ENCODE peak calls at places on chromosomes 11 and 22, in six cellular contexts. V is stomach, D is neuronal stem cell, E is astrocyte, M is dorsolateral prefrontal cortex, B is lower lobe of right lung. O is an unnamed sample.

GRCh38 chr11:106491751-106492150 is 414.3 kb downstream of the AASDHPPT start:
- DNase-seq in B (no peak), V (no peak), E (no peak), D (no peak), M (no peak), O (no peak)

GRCh38 chr11:65492637-65493366 is 6.0 kb upstream of the MALAT1 start:
- DNase-seq in D (no peak), E (peak; percentile 81), B (peak; percentile 83), V (peak; percentile 85), M (peak; percentile 51), O (peak; percentile 81)

GRCh38 chr11:125593113-125593761 is 585 bp downstream of the STT3A start:
- DNase-seq in V (no peak), D (no peak), B (no peak), M (no peak), E (peak; percentile 37), O (peak; percentile 25)

GRCh38 chr11:126190792-126191191 is 20.7 kb downstream of the RPUSD4 start:
- DNase-seq in B (no peak), E (no peak), V (no peak), D (no peak), M (no peak), O (no peak)

GRCh38 chr11:34358666-34359547 is 1.1 kb upstream of the ABTB2 start:
- DNase-seq in M (peak; percentile 59), E (peak; percentile 39), B (peak; percentile 82), D (peak; percentile 79), V (peak; percentile 67), O (peak; percentile 74)

GRCh38 chr22:19721486-19722172 is 1.7 kb upstream of the GP1BB start:
- DNase-seq in M (no peak), D (no peak), V (no peak), E (no peak), B (no peak), O (no peak)

GRCh38 chr22:45645526-45646414 is 25.9 kb upstream of the ATXN10 start:
- DNase-seq in E (no peak), B (peak; percentile 83), D (peak; percentile 65), V (peak; percentile 82), M (peak; percentile 52), O (peak; percentile 26)

GRCh38 chr11:116037851-116038250 is 533.6 kb upstream of the CADM1 start:
- DNase-seq in E (peak; percentile 20), B (no peak), M (no peak), V (no peak), D (no peak), O (no peak)

GRCh38 chr22:39175127-39176066 is 22.9 kb upstream of the CBX7 start:
- DNase-seq in M (no peak), E (no peak), D (no peak), B (no peak), V (no peak), O (no peak)

GRCh38 chr11:2772544-2773031 is 72.8 kb upstream of the KCNQ1OT1 start:
- DNase-seq in D (no peak), B (peak; percentile 26), M (peak; percentile 1), V (peak; percentile 23), E (peak; percentile 60), O (peak; percentile 39)

GRCh38 chr11:71477637-71478011 is 24.6 kb downstream of the NADSYN1 start:
- DNase-seq in E (no peak), V (no peak), M (no peak), B (no peak), D (peak; percentile 21), O (no peak)

GRCh38 chr22:32836286-32836859 is 34.9 kb downstream of the TIMP3 start:
- DNase-seq in M (no peak), D (no peak), B (no peak), V (no peak), E (no peak), O (no peak)

GRCh38 chr22:40377931-40378330 is 7.5 kb downstream of the SGSM3 start:
- DNase-seq in B (no peak), M (no peak), D (no peak), V (no peak), E (no peak), O (no peak)

GRCh38 chr22:43398246-43398645 is 13.6 kb upstream of the MPPED1 start:
- DNase-seq in V (no peak), E (no peak), B (no peak), D (no peak), M (no peak), O (no peak)

GRCh38 chr11:61851128-61851899 is 23.2 kb downstream of the FADS2 start:
- DNase-seq in D (no peak), B (no peak), V (no peak), M (no peak), E (no peak), O (no peak)

GRCh38 chr11:73217810-73218105 is 323 bp upstream of the P2RY2 start:
- DNase-seq in D (no peak), V (no peak), B (no peak), M (no peak), E (no peak), O (no peak)

GRCh38 chr11:73218106-73218829 is at the start of gene P2RY2:
- DNase-seq in B (peak; percentile 93), M (no peak), V (peak; percentile 85), E (peak; percentile 10), D (peak; percentile 67), O (no peak)

GRCh38 chr11:73216466-73216865 is 1.6 kb upstream of the P2RY2 start:
- DNase-seq in E (no peak), B (no peak), M (no peak), V (no peak), D (no peak), O (no peak)

GRCh38 chr11:73218830-73219215 is 742 bp downstream of the P2RY2 start:
- DNase-seq in D (no peak), B (no peak), V (no peak), E (no peak), M (no peak), O (no peak)

GRCh38 chr11:73217131-73217809 is 811 bp upstream of the P2RY2 start:
- DNase-seq in V (no peak), D (no peak), E (no peak), M (no peak), B (peak; percentile 45), O (no peak)
- H3K27ac ChIP-seq in V (peak overlapping the region; percentile 66), D (no peak overlapping the region), E (no peak overlapping the region), M (no peak overlapping the region), B (peak overlapping the region; percentile 76), O (no peak overlapping the region)

GRCh38 chr22:37499006-37499707 is 13.0 kb upstream of the MFNG start:
- DNase-seq in M (no peak), D (no peak), B (no peak), V (peak; percentile 59), E (no peak), O (no peak)

GRCh38 chr22:37493979-37494378 is 7.8 kb upstream of the MFNG start:
- DNase-seq in E (no peak), M (no peak), B (no peak), V (no peak), D (no peak), O (no peak)

GRCh38 chr22:37499789-37500188 is 13.6 kb upstream of the MFNG start:
- DNase-seq in B (no peak), D (no peak), E (no peak), M (no peak), V (no peak), O (no peak)

GRCh38 chr22:37498289-37498909 is 12.2 kb upstream of the MFNG start:
- DNase-seq in E (no peak), D (peak; percentile 48), V (peak; percentile 71), B (no peak), M (no peak), O (no peak)

GRCh38 chr22:37496651-37497599 is 10.7 kb upstream of the MFNG start:
- DNase-seq in M (no peak), V (no peak), B (no peak), E (peak; percentile 97), D (no peak), O (peak; percentile 76)
- H3K4me3 ChIP-seq in M (no peak overlapping the region), V (no peak overlapping the region), B (no peak overlapping the region), E (no peak overlapping the region), D (no peak overlapping the region), O (no peak overlapping the region)

GRCh38 chr11:76208829-76209670 is 2.7 kb upstream of the WNT11 start:
- DNase-seq in E (no peak), D (peak; percentile 79), V (peak; percentile 69), B (peak; percentile 85), M (no peak), O (peak; percentile 15)

GRCh38 chr11:76212086-76213035 is 6.1 kb upstream of the WNT11 start:
- DNase-seq in B (peak; percentile 19), M (no peak), D (no peak), V (no peak), E (no peak), O (no peak)

GRCh38 chr11:76209956-76210885 is 3.9 kb upstream of the WNT11 start:
- DNase-seq in B (peak; percentile 78), V (peak; percentile 50), E (peak; percentile 66), M (peak; percentile 48), D (peak; percentile 51), O (peak; percentile 26)

GRCh38 chr11:76209671-76209955 is 3.3 kb upstream of the WNT11 start:
- DNase-seq in B (no peak), M (no peak), D (no peak), E (no peak), V (no peak), O (no peak)

GRCh38 chr11:76210920-76211851 is 4.9 kb upstream of the WNT11 start:
- DNase-seq in D (no peak), B (peak; percentile 36), E (no peak), M (no peak), V (no peak), O (no peak)
- H3K27me3 ChIP-seq in D (peaks cover 87% of the 10 kb centered on the region), B (peaks cover 41% of the 10 kb centered on the region), E (peaks cover 39% of the 10 kb centered on the region), M (peaks cover 9% of the 10 kb centered on the region), V (peaks cover 52% of the 10 kb centered on the region), O (peaks cover 51% of the 10 kb centered on the region)

GRCh38 chr22:30314918-30315317 is 11.8 kb downstream of the TBC1D10A start:
- DNase-seq in D (no peak), V (no peak), M (no peak), B (no peak), E (peak; percentile 32), O (no peak)
- H3K27ac ChIP-seq in D (no peak overlapping the region), V (peak overlapping the region; percentile 37), M (no peak overlapping the region), B (peak overlapping the region; percentile 24), E (no peak overlapping the region), O (no peak overlapping the region)

GRCh38 chr11:59560290-59560701 is 49.0 kb downstream of the OR4D9 start:
- DNase-seq in V (peak; percentile 65), M (peak; percentile 66), B (no peak), E (peak; percentile 66), D (peak; percentile 91), O (peak; percentile 84)

GRCh38 chr11:59562292-59562691 is 51.0 kb downstream of the OR4D9 start:
- DNase-seq in E (no peak), M (no peak), D (no peak), B (no peak), V (no peak), O (no peak)

GRCh38 chr11:59557940-59558643 is 46.8 kb downstream of the OR4D9 start:
- DNase-seq in B (no peak), V (no peak), M (no peak), E (no peak), D (no peak), O (no peak)

GRCh38 chr11:59560702-59561469 is 49.5 kb downstream of the OR4D9 start:
- DNase-seq in M (peak; percentile 76), V (peak; percentile 86), E (peak; percentile 72), B (peak; percentile 89), D (peak; percentile 74), O (peak; percentile 83)

GRCh38 chr11:59559886-59560285 is 48.5 kb downstream of the OR4D9 start:
- DNase-seq in V (no peak), D (no peak), M (no peak), E (no peak), B (no peak), O (no peak)
- H3K4me3 ChIP-seq in V (peak overlapping the region; percentile 82), D (no peak overlapping the region), M (peak overlapping the region; percentile 85), E (peak overlapping the region; percentile 87), B (peak overlapping the region; percentile 93), O (peak overlapping the region; percentile 97)